ENCODE peak calls at places on chromosomes 5 and 9, in ten cellular contexts. Y is mammary epithelial cell, M is aorta, C is adipocyte, L is tibial artery, Q is psoas muscle, T is astrocyte, K is heart right ventricle, R is cardiac muscle cell, H is ovary. J is an unnamed sample. For H3K36me3, the result is how much of the 10 kb centered on the place peaks cover.

GRCh38 chr9:9498846-9499245 is 1114.0 kb downstream of the PTPRD start:
- DNase-seq in M (no peak), T (no peak), H (no peak), Q (no peak), C (no peak), R (no peak), Y (no peak), L (no peak), K (no peak), J (no peak)

GRCh38 chr9:83327750-83328622 is 210.2 kb downstream of the FRMD3 start:
- DNase-seq in L (no peak), Y (no peak), H (no peak), M (no peak), T (no peak), C (no peak), R (no peak), Q (no peak), K (no peak), J (no peak)

GRCh38 chr9:77908293-77908692 is 123.3 kb downstream of the GNAQ start:
- DNase-seq in L (no peak), K (no peak), Y (no peak), H (no peak), C (no peak), T (no peak), R (no peak), M (no peak), Q (no peak), J (no peak)

GRCh38 chr9:74940600-74940999 is 12.1 kb downstream of the C9orf40 start:
- DNase-seq in Y (peak), Q (no peak), T (no peak), H (no peak), M (no peak), R (no peak), C (no peak), L (no peak), K (no peak), J (peak)

GRCh38 chr5:111976705-111977104 is 219.7 kb upstream of the NREP start:
- DNase-seq in T (peak), H (no peak), Q (no peak), K (no peak), C (peak), L (no peak), R (no peak), M (no peak), Y (no peak), J (peak)

GRCh38 chr9:8872802-8873201 is 1073.2 kb upstream of the DMAC1 start:
- DNase-seq in M (no peak), Q (no peak), L (no peak), K (no peak), C (no peak), R (no peak), T (peak), Y (no peak), H (no peak), J (no peak)

GRCh38 chr5:153084476-153084875 is 406.0 kb upstream of the GRIA1 start:
- DNase-seq in L (no peak), Q (no peak), C (no peak), M (no peak), K (no peak), H (no peak), R (no peak), Y (peak), T (no peak), J (no peak)

GRCh38 chr5:16856531-16856930 is 79.6 kb downstream of the MYO10 start:
- DNase-seq in Y (peak), K (no peak), R (no peak), T (peak), C (peak), L (no peak), Q (no peak), H (no peak), M (no peak), J (no peak)

GRCh38 chr9:137218754-137219271 is 3.2 kb downstream of the RNF208 start:
- DNase-seq in R (peak), T (peak), Y (no peak), L (no peak), M (no peak), H (no peak), K (no peak), C (no peak), Q (no peak), J (peak)

GRCh38 chr5:157485811-157486739 is 26.1 kb downstream of the NIPAL4 start:
- DNase-seq in L (no peak), C (no peak), T (no peak), R (no peak), H (no peak), K (no peak), M (no peak), Y (no peak), Q (no peak), J (no peak)

GRCh38 chr9:135787317-135787716 is 85.3 kb downstream of the KCNT1 start:
- DNase-seq in L (no peak), M (no peak), C (no peak), Q (no peak), K (no peak), Y (no peak), R (no peak), T (no peak), H (no peak), J (no peak)

DNA sequence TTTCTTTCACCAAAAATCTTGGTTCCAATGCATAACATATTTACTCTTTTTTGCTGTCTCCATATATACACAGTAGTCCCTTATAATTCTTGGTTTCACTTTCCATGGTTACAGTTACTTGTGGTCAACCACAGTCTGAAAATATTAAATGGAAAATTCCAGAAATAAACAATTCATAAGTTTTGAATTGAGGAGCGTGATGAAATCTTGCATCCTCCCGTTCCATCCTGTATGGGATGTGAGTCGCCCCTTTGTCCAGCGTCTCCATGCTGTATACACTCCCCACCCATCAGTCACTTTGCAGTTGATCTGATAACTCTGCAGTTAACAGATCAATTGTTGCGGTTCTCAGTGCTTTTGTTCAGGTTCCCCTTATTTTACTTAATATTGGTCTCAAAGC is 11.5 kb upstream of the FAF2 start:
- DNase-seq in H (no peak), Q (no peak), M (no peak), K (no peak), T (no peak), R (no peak), C (peak), Y (peak), L (no peak), J (peak)
- H3K4me3 ChIP-seq in H (no peak), Q (no peak), M (no peak), K (no peak), T (no peak), R (no peak), C (no peak), Y (peak), L (no peak), J (peak)

DNA sequence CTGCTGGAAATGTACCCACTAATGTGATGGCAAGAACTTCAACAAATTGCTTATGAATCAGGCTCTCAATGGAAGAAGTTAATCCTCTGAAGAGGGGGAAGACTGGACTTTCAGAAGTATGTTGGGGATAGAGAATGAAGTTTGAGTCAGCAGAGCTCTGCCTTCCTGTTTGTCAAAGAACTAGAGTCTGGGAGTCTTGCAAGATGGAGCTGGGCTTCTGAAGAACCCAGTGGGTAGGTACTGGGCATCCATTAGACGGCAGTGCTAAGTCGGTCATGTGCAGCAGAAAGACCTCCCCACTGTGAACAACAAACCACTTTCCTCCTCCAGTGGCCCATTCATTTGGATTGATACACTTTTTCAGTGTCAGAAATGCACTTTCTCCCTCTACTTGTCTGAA is 34.6 kb downstream of the OTULIN start:
- DNase-seq in L (no peak), T (no peak), H (no peak), M (no peak), K (no peak), R (no peak), Q (no peak), C (no peak), Y (no peak), J (peak)
- H3K36me3 ChIP-seq in L (under half), T (under half), H (under half), M (under half), K (under half), R (under half), Q (under half), C (under half), Y (under half), J (under half)

DNA sequence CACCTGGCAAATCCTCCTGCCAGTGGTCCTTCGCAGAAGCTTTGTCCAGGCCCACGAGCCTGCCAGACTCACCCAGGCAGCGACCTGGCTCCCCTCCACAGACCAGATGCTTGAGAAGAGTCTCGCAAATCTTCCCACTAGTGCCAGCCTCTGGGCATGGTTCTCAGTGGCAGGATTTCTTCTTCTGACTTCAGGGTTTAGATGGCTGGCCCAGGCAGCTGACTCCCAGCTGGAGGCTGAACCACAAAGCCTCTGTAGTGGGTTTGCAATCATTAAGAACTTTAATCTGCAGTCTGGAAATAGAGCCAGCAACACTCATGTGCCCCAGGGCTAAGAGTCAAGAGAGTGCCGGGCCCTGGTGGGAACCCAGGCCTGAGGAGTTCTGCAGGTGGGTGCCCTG is 90.6 kb upstream of the ICE1 start:
- DNase-seq in Q (no peak), T (peak), Y (no peak), K (no peak), L (no peak), H (no peak), C (no peak), R (no peak), M (no peak), J (no peak)
- H3K4me3 ChIP-seq in Q (no peak), T (no peak), Y (no peak), K (no peak), L (no peak), H (no peak), C (no peak), R (no peak), M (no peak), J (no peak)

GRCh38 chr9:107314763-107315162 is 31.7 kb downstream of the RAD23B start:
- DNase-seq in H (no peak), C (no peak), Q (no peak), Y (no peak), K (no peak), R (no peak), M (no peak), T (no peak), L (no peak), J (no peak)
- H3K36me3 ChIP-seq in H (under half), C (half or more), Q (under half), Y (under half), K (under half), R (under half), M (under half), T (under half), L (half or more), J (half or more)

DNA sequence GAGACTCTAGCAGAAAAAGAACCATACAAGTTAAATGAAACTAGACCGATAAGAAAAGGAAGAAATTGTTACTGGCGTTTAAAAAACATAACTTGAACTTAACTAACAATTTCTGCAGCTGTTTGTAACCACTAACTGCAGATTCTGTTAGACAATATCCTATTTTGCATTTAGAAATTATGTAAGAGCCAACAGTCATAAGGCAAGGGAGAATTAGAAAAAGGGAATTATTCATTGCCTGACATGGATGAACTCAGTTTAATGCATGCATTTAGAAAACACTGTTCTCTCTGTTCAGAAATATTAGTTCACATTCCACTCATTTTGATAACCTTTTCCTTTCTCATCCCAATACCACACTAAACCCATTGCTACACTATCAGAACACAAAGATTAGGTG is 96.4 kb downstream of the FNBP1 start:
- DNase-seq in R (no peak), M (no peak), H (no peak), T (no peak), L (no peak), C (no peak), Y (no peak), Q (no peak), K (no peak), J (no peak)
- H3K4me3 ChIP-seq in R (no peak), M (no peak), H (no peak), T (no peak), L (no peak), C (no peak), Y (no peak), Q (no peak), K (no peak), J (no peak)

DNA sequence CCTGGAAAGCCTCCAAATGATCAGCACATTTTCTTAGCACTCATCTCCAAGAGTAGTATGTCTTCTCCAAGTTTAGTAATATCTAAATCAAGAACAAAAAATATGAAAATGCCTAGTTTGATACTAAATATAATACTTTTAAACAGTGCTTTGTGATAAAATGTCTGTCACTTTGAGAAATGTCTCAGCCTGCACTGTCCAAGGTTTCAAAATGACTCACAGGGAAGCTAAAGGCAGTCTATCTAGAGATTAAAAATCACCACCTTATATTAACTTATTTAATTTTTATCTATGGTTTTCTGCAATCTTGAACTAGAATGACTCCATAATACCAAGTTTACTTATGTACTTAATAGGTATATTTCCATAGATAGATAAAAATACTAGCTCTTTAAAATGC is 633.0 kb upstream of the C9orf72 start:
- DNase-seq in L (no peak), M (no peak), K (no peak), T (no peak), C (no peak), Y (no peak), H (no peak), Q (no peak), R (no peak), J (no peak)
- H3K36me3 ChIP-seq in L (under half), M (under half), K (under half), T (under half), C (under half), Y (under half), H (under half), Q (under half), R (under half), J (under half)

GRCh38 chr5:119343042-119343441 is 12.8 kb upstream of the TNFAIP8 start:
- DNase-seq in Q (no peak), K (no peak), R (no peak), T (peak), M (no peak), H (no peak), L (no peak), C (no peak), Y (no peak), J (no peak)
- H3K4me3 ChIP-seq in Q (no peak), K (no peak), R (no peak), T (no peak), M (no peak), H (no peak), L (no peak), C (no peak), Y (no peak), J (no peak)

DNA sequence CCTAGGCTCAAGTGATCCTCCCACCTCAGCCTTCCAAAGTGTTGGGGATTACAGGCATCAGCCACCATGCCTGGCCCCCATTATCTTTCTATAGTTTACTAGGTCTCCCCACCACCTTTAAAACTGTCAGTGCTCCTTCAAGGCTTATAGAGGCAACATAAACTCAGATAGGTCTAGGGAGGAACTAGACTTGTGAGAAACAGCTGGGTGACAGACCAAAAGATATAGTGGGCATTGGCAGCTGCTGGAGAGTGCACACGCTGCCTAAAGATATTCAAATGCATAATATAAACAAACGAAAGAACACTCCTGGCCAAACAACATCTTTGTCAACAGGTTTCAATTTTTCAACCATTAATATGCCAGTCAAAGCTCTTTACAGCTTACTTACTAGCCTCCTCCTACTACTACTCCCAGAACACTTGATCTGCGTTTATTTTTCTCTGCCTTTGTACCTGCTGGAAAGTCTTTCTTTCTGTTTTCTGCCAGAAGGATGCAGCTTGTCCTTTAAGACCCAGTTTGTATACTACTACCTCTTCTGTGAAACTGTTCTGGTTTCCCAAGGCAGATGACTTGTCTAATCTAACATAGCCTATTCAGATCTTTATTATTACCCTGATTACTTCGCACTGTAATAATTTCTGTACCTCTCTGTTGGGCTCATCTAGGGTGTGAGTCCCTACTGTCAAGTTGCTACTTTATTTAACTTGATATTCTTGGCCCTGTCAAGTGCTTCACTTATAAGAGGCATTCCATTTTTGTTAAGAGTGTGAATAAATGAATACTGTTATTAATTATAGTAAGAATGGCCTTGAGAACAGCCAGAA is 14.3 kb downstream of the KDM3B start:
- DNase-seq in T (no peak), H (no peak), M (no peak), Y (no peak), K (no peak), Q (no peak), R (no peak), C (no peak), L (no peak), J (no peak)
- H3K36me3 ChIP-seq in T (under half), H (under half), M (under half), Y (under half), K (under half), Q (under half), R (under half), C (under half), L (under half), J (under half)

DNA sequence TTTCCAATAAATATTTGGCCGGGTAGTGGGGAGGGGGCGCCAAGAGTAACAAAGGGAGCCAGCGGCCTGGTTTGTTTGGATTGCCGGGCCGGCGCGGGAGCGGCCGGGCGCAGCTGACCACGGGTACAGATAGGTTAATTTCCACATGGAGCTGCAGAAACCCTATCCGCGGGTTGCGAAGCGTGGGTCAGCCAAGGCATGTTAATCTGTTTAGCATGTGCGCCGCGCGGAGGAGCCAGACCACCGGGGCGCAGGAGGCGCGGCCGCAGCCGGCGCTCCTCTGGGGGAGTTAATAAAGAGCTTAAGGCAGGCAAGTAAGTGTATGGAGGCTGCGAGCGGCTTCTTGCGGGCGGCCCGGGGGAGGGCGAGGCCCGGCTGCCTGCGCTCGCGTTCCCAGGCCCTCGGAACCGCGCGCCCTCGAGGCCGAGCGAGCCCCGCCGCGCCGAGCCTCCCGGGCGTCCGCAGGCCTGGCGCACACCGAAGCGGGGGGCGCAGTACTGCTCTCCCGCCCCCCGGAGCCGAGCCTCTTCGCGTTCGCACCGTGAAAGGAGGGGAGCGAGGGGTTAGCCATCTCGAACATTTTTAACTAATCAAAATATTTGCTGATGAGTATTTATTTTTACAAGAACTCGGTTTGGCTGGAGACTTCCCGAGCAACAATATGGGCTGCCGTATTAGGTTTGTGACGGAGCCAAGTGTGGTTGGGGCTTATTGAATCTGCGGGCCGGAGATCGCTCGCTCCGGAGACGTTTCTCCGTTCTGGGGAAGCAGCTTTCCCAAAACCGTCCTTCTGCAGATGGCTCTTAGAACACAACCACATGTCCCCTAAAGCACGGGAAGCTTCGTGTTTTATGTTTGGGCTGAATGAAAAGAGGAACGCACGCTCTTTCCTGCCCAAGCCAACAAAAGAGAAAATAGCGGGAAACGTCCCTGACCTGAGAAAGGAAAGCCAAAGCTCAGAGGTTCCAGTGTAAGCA is 28.9 kb downstream of the FOXD1 start:
- DNase-seq in L (no peak), K (no peak), T (peak), H (no peak), C (peak), M (peak), R (peak), Y (no peak), Q (peak), J (peak)
- H3K4me3 ChIP-seq in L (peak), K (peak), T (peak), H (peak), C (peak), M (no peak), R (peak), Y (peak), Q (peak), J (peak)

GRCh38 chr5:42520957-42521356 is 97.7 kb downstream of the GHR start:
- DNase-seq in H (no peak), Q (no peak), L (no peak), R (no peak), T (no peak), Y (peak), M (no peak), K (no peak), C (no peak), J (no peak)
- H3K36me3 ChIP-seq in H (under half), Q (under half), L (under half), R (under half), T (under half), Y (under half), M (under half), K (under half), C (under half), J (under half)